ENCODE peak calls at places on chromosomes 6 and 20, in seven cellular contexts. One of them, this sample, is unnamed.

GRCh38 chr6:153084393-153084792 is 46.7 kb downstream of the RGS17 start:
- DNase-seq in choroid plexus epithelial cell: peak
- DNase-seq in spleen: no peak
- DNase-seq in GM12878: no peak
- DNase-seq in fibroblast of pulmonary artery: peak
- DNase-seq in ovary: no peak
- DNase-seq in fibroblast of lung: peak
- DNase-seq in this sample: peak

GRCh38 chr20:58117944-58118343 is 110.5 kb downstream of the ANKRD60 start:
- DNase-seq in choroid plexus epithelial cell: peak
- DNase-seq in spleen: no peak
- DNase-seq in GM12878: no peak
- DNase-seq in fibroblast of pulmonary artery: no peak
- DNase-seq in ovary: no peak
- DNase-seq in fibroblast of lung: no peak
- DNase-seq in this sample: peak

GRCh38 chr6:25138697-25139051 is 140.5 kb upstream of the CARMIL1 start:
- DNase-seq in choroid plexus epithelial cell: peak
- DNase-seq in spleen: no peak
- DNase-seq in GM12878: no peak
- DNase-seq in fibroblast of pulmonary artery: peak
- DNase-seq in ovary: no peak
- DNase-seq in fibroblast of lung: peak
- DNase-seq in this sample: no peak

GRCh38 chr20:38725959-38726848 is 1.9 kb downstream of the SLC32A1 start:
- DNase-seq in choroid plexus epithelial cell: no peak
- DNase-seq in spleen: no peak
- DNase-seq in GM12878: no peak
- DNase-seq in fibroblast of pulmonary artery: peak
- DNase-seq in ovary: peak
- DNase-seq in fibroblast of lung: peak
- DNase-seq in this sample: peak

GRCh38 chr6:30397697-30398096 is 52.7 kb downstream of the RPP21 start:
- DNase-seq in choroid plexus epithelial cell: no peak
- DNase-seq in spleen: no peak
- DNase-seq in GM12878: no peak
- DNase-seq in fibroblast of pulmonary artery: no peak
- DNase-seq in ovary: no peak
- DNase-seq in fibroblast of lung: no peak
- DNase-seq in this sample: no peak

GRCh38 chr20:45343867-45344721 is 4.1 kb downstream of the SDC4 start:
- DNase-seq in choroid plexus epithelial cell: peak
- DNase-seq in spleen: no peak
- DNase-seq in GM12878: no peak
- DNase-seq in fibroblast of pulmonary artery: peak
- DNase-seq in ovary: no peak
- DNase-seq in fibroblast of lung: peak
- DNase-seq in this sample: peak

GRCh38 chr6:48150701-48151100 is 39.7 kb upstream of the PTCHD4 start:
- DNase-seq in choroid plexus epithelial cell: no peak
- DNase-seq in spleen: peak
- DNase-seq in GM12878: no peak
- DNase-seq in fibroblast of pulmonary artery: no peak
- DNase-seq in ovary: no peak
- DNase-seq in fibroblast of lung: no peak
- DNase-seq in this sample: no peak

GRCh38 chr20:50725722-50726000 is 5.7 kb upstream of the PARD6B start:
- DNase-seq in choroid plexus epithelial cell: no peak
- DNase-seq in spleen: no peak
- DNase-seq in GM12878: no peak
- DNase-seq in fibroblast of pulmonary artery: no peak
- DNase-seq in ovary: no peak
- DNase-seq in fibroblast of lung: no peak
- DNase-seq in this sample: no peak

GRCh38 chr6:42441059-42441471 is 10.7 kb downstream of the TRERF1 start:
- DNase-seq in choroid plexus epithelial cell: peak
- DNase-seq in spleen: no peak
- DNase-seq in GM12878: no peak
- DNase-seq in fibroblast of pulmonary artery: peak
- DNase-seq in ovary: peak
- DNase-seq in fibroblast of lung: peak
- DNase-seq in this sample: peak

GRCh38 chr6:22667855-22668254 is 98.5 kb downstream of the HDGFL1 start:
- DNase-seq in choroid plexus epithelial cell: no peak
- DNase-seq in spleen: no peak
- DNase-seq in GM12878: no peak
- DNase-seq in fibroblast of pulmonary artery: peak
- DNase-seq in ovary: no peak
- DNase-seq in fibroblast of lung: no peak
- DNase-seq in this sample: peak

GRCh38 chr6:104525677-104526322 is 333.9 kb downstream of the HACE1 start:
- DNase-seq in choroid plexus epithelial cell: peak
- DNase-seq in spleen: peak
- DNase-seq in GM12878: peak
- DNase-seq in fibroblast of pulmonary artery: peak
- DNase-seq in ovary: peak
- DNase-seq in fibroblast of lung: peak
- DNase-seq in this sample: peak
- H3K4me3 ChIP-seq in choroid plexus epithelial cell: peak
- H3K4me3 ChIP-seq in spleen: no peak
- H3K4me3 ChIP-seq in GM12878: no peak
- H3K4me3 ChIP-seq in fibroblast of pulmonary artery: peak
- H3K4me3 ChIP-seq in ovary: peak
- H3K4me3 ChIP-seq in fibroblast of lung: peak
- H3K4me3 ChIP-seq in this sample: peak

GRCh38 chr6:18147160-18147559 is 7.7 kb downstream of the TPMT start:
- DNase-seq in choroid plexus epithelial cell: no peak
- DNase-seq in spleen: no peak
- DNase-seq in GM12878: no peak
- DNase-seq in fibroblast of pulmonary artery: peak
- DNase-seq in ovary: no peak
- DNase-seq in fibroblast of lung: no peak
- DNase-seq in this sample: peak
- TF ChIP-seq CTCF in choroid plexus epithelial cell: no peak
- TF ChIP-seq CTCF in spleen: no peak
- TF ChIP-seq CTCF in GM12878: no peak
- TF ChIP-seq CTCF in fibroblast of pulmonary artery: no peak
- TF ChIP-seq CTCF in ovary: no peak
- TF ChIP-seq CTCF in fibroblast of lung: no peak
- TF ChIP-seq CTCF in this sample: no peak

DNA sequence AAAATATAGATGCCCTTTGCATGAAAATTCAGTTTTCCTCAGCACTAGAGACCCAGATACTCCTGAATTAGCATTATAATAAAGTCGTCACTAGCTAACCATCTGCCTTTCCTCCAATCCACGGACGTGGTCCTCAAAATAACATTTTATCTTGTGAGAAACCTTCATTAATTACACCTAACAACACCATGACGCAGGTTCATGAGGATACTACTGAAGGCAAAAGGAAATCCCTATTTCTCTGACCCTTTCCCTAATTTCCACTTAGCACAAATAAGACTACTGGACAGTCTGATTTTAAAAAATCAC is 1.3 kb upstream of the PNISR start:
- DNase-seq in choroid plexus epithelial cell: no peak
- DNase-seq in spleen: no peak
- DNase-seq in GM12878: no peak
- DNase-seq in fibroblast of pulmonary artery: no peak
- DNase-seq in ovary: no peak
- DNase-seq in fibroblast of lung: peak
- DNase-seq in this sample: peak
- H3K4me3 ChIP-seq in choroid plexus epithelial cell: peak
- H3K4me3 ChIP-seq in spleen: peak
- H3K4me3 ChIP-seq in GM12878: peak
- H3K4me3 ChIP-seq in fibroblast of pulmonary artery: peak
- H3K4me3 ChIP-seq in ovary: peak
- H3K4me3 ChIP-seq in fibroblast of lung: peak
- H3K4me3 ChIP-seq in this sample: peak

GRCh38 chr20:34530342-34530741 is 14.1 kb downstream of the DYNLRB1 start:
- DNase-seq in choroid plexus epithelial cell: no peak
- DNase-seq in spleen: peak
- DNase-seq in GM12878: no peak
- DNase-seq in fibroblast of pulmonary artery: no peak
- DNase-seq in ovary: no peak
- DNase-seq in fibroblast of lung: no peak
- DNase-seq in this sample: no peak
- TF ChIP-seq CTCF in choroid plexus epithelial cell: no peak
- TF ChIP-seq CTCF in spleen: no peak
- TF ChIP-seq CTCF in GM12878: no peak
- TF ChIP-seq CTCF in fibroblast of pulmonary artery: no peak
- TF ChIP-seq CTCF in ovary: no peak
- TF ChIP-seq CTCF in fibroblast of lung: no peak
- TF ChIP-seq CTCF in this sample: no peak

GRCh38 chr6:16200231-16200941 is 38.0 kb upstream of the GMPR start:
- DNase-seq in choroid plexus epithelial cell: peak
- DNase-seq in spleen: no peak
- DNase-seq in GM12878: no peak
- DNase-seq in fibroblast of pulmonary artery: peak
- DNase-seq in ovary: no peak
- DNase-seq in fibroblast of lung: no peak
- DNase-seq in this sample: no peak
- H3K4me3 ChIP-seq in choroid plexus epithelial cell: no peak
- H3K4me3 ChIP-seq in spleen: no peak
- H3K4me3 ChIP-seq in GM12878: no peak
- H3K4me3 ChIP-seq in fibroblast of pulmonary artery: no peak
- H3K4me3 ChIP-seq in ovary: peak
- H3K4me3 ChIP-seq in fibroblast of lung: no peak
- H3K4me3 ChIP-seq in this sample: no peak

DNA sequence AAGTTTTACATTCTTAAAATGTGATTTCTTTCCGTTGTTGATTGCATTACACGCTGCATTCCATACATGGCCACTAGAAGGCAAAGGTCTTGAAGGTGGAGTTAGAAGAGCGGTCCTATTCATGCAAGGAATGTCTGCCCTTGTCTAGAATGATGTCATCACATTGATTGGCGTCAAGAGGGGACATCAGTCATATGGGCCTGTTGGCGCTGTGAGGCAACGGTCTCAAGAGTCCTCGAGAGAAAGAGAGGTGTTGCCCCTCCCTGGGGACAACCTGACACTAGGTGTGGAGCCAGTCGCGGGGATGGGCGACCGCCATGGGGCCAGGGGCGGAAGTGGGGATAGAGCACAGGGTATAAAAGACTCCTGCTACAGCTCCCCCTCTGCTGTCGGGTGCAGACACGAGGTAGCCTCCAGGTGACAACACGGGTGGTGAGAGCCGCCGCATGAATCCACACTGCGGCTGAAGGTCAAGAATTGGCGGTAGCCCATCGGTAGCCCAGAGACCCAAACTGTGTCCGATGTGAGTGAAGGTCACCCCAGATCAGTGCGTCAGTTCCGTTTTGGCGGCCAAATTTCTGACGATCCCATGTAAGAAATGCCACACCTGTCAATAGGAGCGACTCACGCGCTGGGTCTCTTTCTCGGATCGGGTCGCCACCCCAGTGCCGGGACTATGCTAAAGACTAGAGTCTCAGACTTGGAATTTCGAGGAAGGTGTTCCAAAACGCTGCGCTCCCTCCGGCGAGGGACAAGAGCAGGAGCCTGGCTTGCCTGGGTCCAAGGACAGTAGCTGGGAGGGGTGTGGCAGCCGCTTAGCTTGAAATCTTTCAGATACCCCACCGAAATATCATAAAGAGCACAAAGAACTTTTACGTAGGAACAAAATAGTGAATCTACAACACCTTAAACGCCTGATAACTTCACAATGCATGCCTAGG is 93.2 kb upstream of the ZNF184 start:
- DNase-seq in choroid plexus epithelial cell: no peak
- DNase-seq in spleen: no peak
- DNase-seq in GM12878: no peak
- DNase-seq in fibroblast of pulmonary artery: no peak
- DNase-seq in ovary: no peak
- DNase-seq in fibroblast of lung: no peak
- DNase-seq in this sample: no peak
- TF ChIP-seq CTCF in choroid plexus epithelial cell: no peak
- TF ChIP-seq CTCF in spleen: no peak
- TF ChIP-seq CTCF in GM12878: no peak
- TF ChIP-seq CTCF in fibroblast of pulmonary artery: no peak
- TF ChIP-seq CTCF in ovary: no peak
- TF ChIP-seq CTCF in fibroblast of lung: no peak
- TF ChIP-seq CTCF in this sample: no peak

DNA sequence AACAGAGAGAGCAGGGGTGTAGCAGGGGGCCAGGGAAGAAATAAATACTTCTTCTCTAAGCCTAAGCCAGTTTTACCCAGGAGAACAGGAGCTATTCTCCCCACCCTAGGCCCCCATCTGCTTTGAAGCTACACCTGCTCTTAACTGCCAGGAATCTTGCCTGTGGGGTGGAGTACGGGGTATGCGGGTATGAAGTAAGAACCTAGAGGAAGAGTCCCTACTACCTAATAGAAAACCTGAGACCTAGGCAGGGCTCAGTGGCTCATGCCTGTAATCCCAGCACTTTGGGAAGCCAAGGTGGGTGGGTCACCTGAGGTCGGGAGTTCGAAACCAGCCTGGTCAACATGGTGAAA is 1.6 kb downstream of the SLC29A1 start:
- DNase-seq in choroid plexus epithelial cell: no peak
- DNase-seq in spleen: no peak
- DNase-seq in GM12878: no peak
- DNase-seq in fibroblast of pulmonary artery: no peak
- DNase-seq in ovary: no peak
- DNase-seq in fibroblast of lung: no peak
- DNase-seq in this sample: no peak
- H3K4me3 ChIP-seq in choroid plexus epithelial cell: no peak
- H3K4me3 ChIP-seq in spleen: no peak
- H3K4me3 ChIP-seq in GM12878: peak
- H3K4me3 ChIP-seq in fibroblast of pulmonary artery: no peak
- H3K4me3 ChIP-seq in ovary: no peak
- H3K4me3 ChIP-seq in fibroblast of lung: no peak
- H3K4me3 ChIP-seq in this sample: no peak

GRCh38 chr20:62921119-62921687 is 5.1 kb downstream of the DIDO1 start:
- DNase-seq in choroid plexus epithelial cell: peak
- DNase-seq in spleen: no peak
- DNase-seq in GM12878: no peak
- DNase-seq in fibroblast of pulmonary artery: peak
- DNase-seq in ovary: no peak
- DNase-seq in fibroblast of lung: peak
- DNase-seq in this sample: peak
- TF ChIP-seq CTCF in choroid plexus epithelial cell: peak
- TF ChIP-seq CTCF in spleen: peak
- TF ChIP-seq CTCF in GM12878: peak
- TF ChIP-seq CTCF in fibroblast of pulmonary artery: peak
- TF ChIP-seq CTCF in ovary: no peak
- TF ChIP-seq CTCF in fibroblast of lung: peak
- TF ChIP-seq CTCF in this sample: peak